ENCODE peak calls at places on chromosomes 16 and 17, in six cellular contexts. One of them, this sample, is unnamed.

GRCh38 chr16:52805559-52806168 is 247.0 kb downstream of the CHD9NB start:
- DNase-seq in HCT116: no peak
- DNase-seq in SK-N-SH: no peak
- DNase-seq in HepG2: no peak
- DNase-seq in H1: no peak
- DNase-seq in K562: no peak
- DNase-seq in this sample: no peak

GRCh38 chr16:61042736-61043135 is 993.5 kb downstream of the CDH8 start:
- DNase-seq in HCT116: no peak
- DNase-seq in SK-N-SH: no peak
- DNase-seq in HepG2: no peak
- DNase-seq in H1: no peak
- DNase-seq in K562: no peak
- DNase-seq in this sample: peak; percentile 19

GRCh38 chr16:10664720-10665126 is 30.0 kb downstream of the TEKT5 start:
- DNase-seq in HCT116: no peak
- DNase-seq in SK-N-SH: no peak
- DNase-seq in HepG2: no peak
- DNase-seq in H1: no peak
- DNase-seq in K562: no peak
- DNase-seq in this sample: no peak

GRCh38 chr16:51201604-51202003 is 50.5 kb upstream of the SALL1 start:
- DNase-seq in HCT116: no peak
- DNase-seq in SK-N-SH: no peak
- DNase-seq in HepG2: no peak
- DNase-seq in H1: no peak
- DNase-seq in K562: no peak
- DNase-seq in this sample: no peak

GRCh38 chr16:66054095-66054494 is 312.4 kb upstream of the CDH5 start:
- DNase-seq in HCT116: no peak
- DNase-seq in SK-N-SH: no peak
- DNase-seq in HepG2: no peak
- DNase-seq in H1: no peak
- DNase-seq in K562: no peak
- DNase-seq in this sample: no peak

GRCh38 chr17:74390680-74391653 is 23.7 kb downstream of the GPR142 start:
- DNase-seq in HCT116: no peak
- DNase-seq in SK-N-SH: no peak
- DNase-seq in HepG2: no peak
- DNase-seq in H1: no peak
- DNase-seq in K562: no peak
- DNase-seq in this sample: no peak

GRCh38 chr17:76459674-76460073 is 6.7 kb upstream of the UBE2O start:
- DNase-seq in HCT116: no peak
- DNase-seq in SK-N-SH: peak; percentile 48
- DNase-seq in HepG2: no peak
- DNase-seq in H1: no peak
- DNase-seq in K562: no peak
- DNase-seq in this sample: no peak

GRCh38 chr16:6891486-6891885 is 441.2 kb upstream of the RBFOX1 start:
- DNase-seq in HCT116: no peak
- DNase-seq in SK-N-SH: no peak
- DNase-seq in HepG2: no peak
- DNase-seq in H1: no peak
- DNase-seq in K562: no peak
- DNase-seq in this sample: no peak

GRCh38 chr16:74652249-74652648 is 14.4 kb downstream of the RFWD3 start:
- DNase-seq in HCT116: no peak
- DNase-seq in SK-N-SH: no peak
- DNase-seq in HepG2: no peak
- DNase-seq in H1: no peak
- DNase-seq in K562: no peak
- DNase-seq in this sample: no peak

GRCh38 chr17:76405967-76406647 is 21.7 kb downstream of the SPHK1 start:
- DNase-seq in HCT116: no peak
- DNase-seq in SK-N-SH: peak; percentile 92
- DNase-seq in HepG2: no peak
- DNase-seq in H1: no peak
- DNase-seq in K562: peak; percentile 93
- DNase-seq in this sample: no peak

GRCh38 chr16:2501938-2502900 is 11.5 kb upstream of the ATP6V0C start:
- DNase-seq in HCT116: no peak
- DNase-seq in SK-N-SH: no peak
- DNase-seq in HepG2: no peak
- DNase-seq in H1: no peak
- DNase-seq in K562: no peak
- DNase-seq in this sample: no peak

GRCh38 chr17:19753049-19753444 is 4.9 kb upstream of the ALDH3A1 start:
- DNase-seq in HCT116: peak; percentile 79
- DNase-seq in SK-N-SH: peak; percentile 49
- DNase-seq in HepG2: no peak
- DNase-seq in H1: no peak
- DNase-seq in K562: no peak
- DNase-seq in this sample: peak; percentile 49

GRCh38 chr17:78672880-78673371 is 95.7 kb upstream of the DNAH17 start:
- DNase-seq in HCT116: no peak
- DNase-seq in SK-N-SH: no peak
- DNase-seq in HepG2: no peak
- DNase-seq in H1: no peak
- DNase-seq in K562: no peak
- DNase-seq in this sample: no peak

GRCh38 chr17:17897442-17897841 is 60.7 kb upstream of the SREBF1 start:
- DNase-seq in HCT116: no peak
- DNase-seq in SK-N-SH: no peak
- DNase-seq in HepG2: no peak
- DNase-seq in H1: no peak
- DNase-seq in K562: no peak
- DNase-seq in this sample: no peak

GRCh38 chr17:2398655-2399571 is 1.9 kb downstream of the MNT start:
- DNase-seq in HCT116: no peak
- DNase-seq in SK-N-SH: peak; percentile 59
- DNase-seq in HepG2: peak; percentile 86
- DNase-seq in H1: no peak
- DNase-seq in K562: peak; percentile 71
- DNase-seq in this sample: no peak

GRCh38 chr17:2058521-2059124 is 3.7 kb downstream of the HIC1 start:
- DNase-seq in HCT116: no peak
- DNase-seq in SK-N-SH: no peak
- DNase-seq in HepG2: no peak
- DNase-seq in H1: no peak
- DNase-seq in K562: no peak
- DNase-seq in this sample: no peak

GRCh38 chr16:59305850-59306249 is 571.7 kb upstream of the GOT2 start:
- DNase-seq in HCT116: no peak
- DNase-seq in SK-N-SH: no peak
- DNase-seq in HepG2: no peak
- DNase-seq in H1: no peak
- DNase-seq in K562: no peak
- DNase-seq in this sample: no peak

GRCh38 chr17:41067281-41067680 is 1.6 kb upstream of the KRTAP2-4 start:
- DNase-seq in HCT116: no peak
- DNase-seq in SK-N-SH: no peak
- DNase-seq in HepG2: no peak
- DNase-seq in H1: no peak
- DNase-seq in K562: no peak
- DNase-seq in this sample: no peak

GRCh38 chr17:59649886-59650285 is 30.2 kb downstream of the CLTC start:
- DNase-seq in HCT116: no peak
- DNase-seq in SK-N-SH: no peak
- DNase-seq in HepG2: no peak
- DNase-seq in H1: no peak
- DNase-seq in K562: no peak
- DNase-seq in this sample: no peak

DNA sequence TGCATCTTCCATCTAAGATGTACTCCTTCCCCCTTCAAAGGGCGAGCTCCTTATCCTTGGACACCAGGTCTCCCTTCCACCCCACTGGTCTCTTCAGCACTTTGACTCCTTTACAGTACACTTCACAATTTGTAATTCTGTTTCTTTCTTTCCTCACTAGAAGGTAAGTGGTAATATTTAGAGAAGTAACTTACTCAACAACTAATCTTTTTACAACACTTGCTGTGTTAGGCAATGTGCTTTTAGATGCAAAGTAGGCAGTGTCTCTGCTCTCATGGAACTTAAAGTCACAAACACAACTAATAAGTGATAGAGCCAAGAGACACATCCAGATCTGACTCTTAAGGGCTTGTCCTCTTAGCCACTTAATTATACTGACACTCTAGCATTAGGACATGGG is 6.4 kb downstream of the SIAH1 start:
- DNase-seq in HCT116: no peak
- DNase-seq in SK-N-SH: no peak
- DNase-seq in HepG2: no peak
- DNase-seq in H1: no peak
- DNase-seq in K562: no peak
- DNase-seq in this sample: no peak
- TF ChIP-seq JUND in HCT116: no peak
- TF ChIP-seq JUND in SK-N-SH: no peak
- TF ChIP-seq JUND in HepG2: no peak
- TF ChIP-seq JUND in H1: no peak
- TF ChIP-seq JUND in K562: no peak
- TF ChIP-seq JUND in this sample: no peak

GRCh38 chr16:1309888-1310831 is 724 bp downstream of the UBE2I start:
- DNase-seq in HCT116: no peak
- DNase-seq in SK-N-SH: peak; percentile 67
- DNase-seq in HepG2: no peak
- DNase-seq in H1: no peak
- DNase-seq in K562: peak; percentile 67
- DNase-seq in this sample: no peak
- TF ChIP-seq JUND in HCT116: no peak
- TF ChIP-seq JUND in SK-N-SH: no peak
- TF ChIP-seq JUND in HepG2: no peak
- TF ChIP-seq JUND in H1: no peak
- TF ChIP-seq JUND in K562: no peak
- TF ChIP-seq JUND in this sample: no peak

DNA sequence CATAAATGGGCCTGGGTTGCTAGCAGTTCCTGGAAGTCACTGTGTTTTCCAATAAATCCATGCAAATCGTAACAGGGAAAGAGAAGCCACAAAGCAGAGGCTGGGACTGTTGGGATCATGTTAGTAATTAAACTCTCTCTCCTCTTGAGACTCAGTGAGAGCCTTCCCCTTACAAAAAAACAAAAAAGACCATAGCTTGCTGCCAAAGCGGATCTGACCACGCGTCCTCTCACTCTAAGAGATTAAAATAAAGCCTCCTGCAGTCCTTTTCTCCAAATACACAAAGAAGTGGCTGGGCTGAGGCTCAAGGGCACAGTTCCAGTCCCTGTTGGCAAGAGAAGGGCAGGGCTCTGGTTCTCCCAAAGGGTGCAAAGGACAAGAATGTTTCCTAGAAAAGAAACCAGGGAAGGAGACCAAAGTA is 38.5 kb downstream of the PIGL start:
- DNase-seq in HCT116: no peak
- DNase-seq in SK-N-SH: no peak
- DNase-seq in HepG2: peak; percentile 22
- DNase-seq in H1: peak; percentile 7
- DNase-seq in K562: no peak
- DNase-seq in this sample: no peak
- TF ChIP-seq JUND in HCT116: no peak
- TF ChIP-seq JUND in SK-N-SH: no peak
- TF ChIP-seq JUND in HepG2: no peak
- TF ChIP-seq JUND in H1: no peak
- TF ChIP-seq JUND in K562: no peak
- TF ChIP-seq JUND in this sample: no peak

GRCh38 chr17:9055281-9055680 is 34.0 kb downstream of the NTN1 start:
- DNase-seq in HCT116: no peak
- DNase-seq in SK-N-SH: no peak
- DNase-seq in HepG2: no peak
- DNase-seq in H1: no peak
- DNase-seq in K562: no peak
- DNase-seq in this sample: no peak
- TF ChIP-seq JUND in HCT116: no peak
- TF ChIP-seq JUND in SK-N-SH: no peak
- TF ChIP-seq JUND in HepG2: no peak
- TF ChIP-seq JUND in H1: no peak
- TF ChIP-seq JUND in K562: no peak
- TF ChIP-seq JUND in this sample: no peak

GRCh38 chr16:85606920-85607319 is 6.2 kb upstream of the GSE1 start:
- DNase-seq in HCT116: no peak
- DNase-seq in SK-N-SH: peak; percentile 76
- DNase-seq in HepG2: no peak
- DNase-seq in H1: no peak
- DNase-seq in K562: no peak
- DNase-seq in this sample: no peak

GRCh38 chr16:85608515-85608885 is 4.6 kb upstream of the GSE1 start:
- DNase-seq in HCT116: no peak
- DNase-seq in SK-N-SH: no peak
- DNase-seq in HepG2: no peak
- DNase-seq in H1: no peak
- DNase-seq in K562: no peak
- DNase-seq in this sample: peak; percentile 94

GRCh38 chr16:85605912-85606841 is 6.9 kb upstream of the GSE1 start:
- DNase-seq in HCT116: no peak
- DNase-seq in SK-N-SH: no peak
- DNase-seq in HepG2: no peak
- DNase-seq in H1: no peak
- DNase-seq in K562: no peak
- DNase-seq in this sample: no peak

GRCh38 chr16:85607796-85608514 is 5.2 kb upstream of the GSE1 start:
- DNase-seq in HCT116: no peak
- DNase-seq in SK-N-SH: no peak
- DNase-seq in HepG2: no peak
- DNase-seq in H1: no peak
- DNase-seq in K562: no peak
- DNase-seq in this sample: no peak

GRCh38 chr16:85607331-85607765 is 5.8 kb upstream of the GSE1 start:
- DNase-seq in HCT116: no peak
- DNase-seq in SK-N-SH: peak; percentile 68
- DNase-seq in HepG2: no peak
- DNase-seq in H1: no peak
- DNase-seq in K562: peak; percentile 57
- DNase-seq in this sample: no peak
- TF ChIP-seq JUND in HCT116: no peak
- TF ChIP-seq JUND in SK-N-SH: no peak
- TF ChIP-seq JUND in HepG2: no peak
- TF ChIP-seq JUND in H1: no peak
- TF ChIP-seq JUND in K562: no peak
- TF ChIP-seq JUND in this sample: no peak

GRCh38 chr17:6069611-6070279 is 434 bp upstream of the WSCD1 start:
- DNase-seq in HCT116: no peak
- DNase-seq in SK-N-SH: no peak
- DNase-seq in HepG2: no peak
- DNase-seq in H1: no peak
- DNase-seq in K562: no peak
- DNase-seq in this sample: no peak
- TF ChIP-seq JUND in HCT116: no peak
- TF ChIP-seq JUND in SK-N-SH: no peak
- TF ChIP-seq JUND in HepG2: no peak
- TF ChIP-seq JUND in H1: no peak
- TF ChIP-seq JUND in K562: no peak
- TF ChIP-seq JUND in this sample: no peak

GRCh38 chr17:33461051-33461450 is 168.0 kb upstream of the ASIC2 start:
- DNase-seq in HCT116: no peak
- DNase-seq in SK-N-SH: no peak
- DNase-seq in HepG2: no peak
- DNase-seq in H1: no peak
- DNase-seq in K562: no peak
- DNase-seq in this sample: no peak

GRCh38 chr17:33459078-33459940 is 166.2 kb upstream of the ASIC2 start:
- DNase-seq in HCT116: no peak
- DNase-seq in SK-N-SH: no peak
- DNase-seq in HepG2: no peak
- DNase-seq in H1: no peak
- DNase-seq in K562: no peak
- DNase-seq in this sample: no peak

GRCh38 chr17:33452797-33453196 is 159.7 kb upstream of the ASIC2 start:
- DNase-seq in HCT116: no peak
- DNase-seq in SK-N-SH: no peak
- DNase-seq in HepG2: no peak
- DNase-seq in H1: peak; percentile 54
- DNase-seq in K562: no peak
- DNase-seq in this sample: no peak

GRCh38 chr17:33457477-33457876 is 164.4 kb upstream of the ASIC2 start:
- DNase-seq in HCT116: no peak
- DNase-seq in SK-N-SH: no peak
- DNase-seq in HepG2: no peak
- DNase-seq in H1: no peak
- DNase-seq in K562: no peak
- DNase-seq in this sample: no peak
- TF ChIP-seq JUND in HCT116: no peak
- TF ChIP-seq JUND in SK-N-SH: no peak
- TF ChIP-seq JUND in HepG2: no peak
- TF ChIP-seq JUND in H1: no peak
- TF ChIP-seq JUND in K562: no peak
- TF ChIP-seq JUND in this sample: no peak

This sample was measured in T47D.